ENCODE peak calls at places on chromosome 22, in seven cellular contexts. G is GM12892, R is body of pancreas, N is uterus, M is heart left ventricle, C is adrenal gland, F is A549. U is an unnamed sample.

GRCh38 chr22:30459206-30460052 is 12.4 kb downstream of the SEC14L3 start:
- DNase-seq in G (no peak), R (no peak), N (no peak), M (no peak), C (no peak), F (peak; percentile 12), U (peak; percentile 52)

GRCh38 chr22:27881404-27881803 is 37.7 kb downstream of the PITPNB start:
- DNase-seq in G (no peak), R (peak; percentile 15), N (peak; percentile 60), M (no peak), C (no peak), F (no peak), U (no peak)

GRCh38 chr22:49964136-49964492 is 3.5 kb downstream of the PIM3 start:
- DNase-seq in G (no peak), R (peak; percentile 9), N (peak; percentile 19), M (peak; percentile 28), C (no peak), F (no peak), U (no peak)

GRCh38 chr22:46091277-46091977 is 58.9 kb upstream of the PPARA start:
- DNase-seq in G (no peak), R (no peak), N (no peak), M (no peak), C (no peak), F (no peak), U (no peak)

GRCh38 chr22:43239102-43239875 is 52.4 kb upstream of the TTLL12 start:
- DNase-seq in G (no peak), R (no peak), N (peak; percentile 27), M (no peak), C (no peak), F (no peak), U (no peak)

GRCh38 chr22:17258015-17258827 is 39.0 kb upstream of the ADA2 start:
- DNase-seq in G (peak; percentile 67), R (peak; percentile 93), N (peak; percentile 63), M (peak; percentile 44), C (peak; percentile 44), F (no peak), U (no peak)

GRCh38 chr22:29258407-29259252 is 9.2 kb downstream of the RHBDD3 start:
- DNase-seq in G (no peak), R (no peak), N (no peak), M (no peak), C (no peak), F (no peak), U (no peak)

GRCh38 chr22:38638216-38638615 is 18.0 kb downstream of the FAM227A start:
- DNase-seq in G (no peak), R (no peak), N (no peak), M (no peak), C (no peak), F (no peak), U (no peak)

GRCh38 chr22:32811788-32812187 is 10.3 kb downstream of the TIMP3 start:
- DNase-seq in G (no peak), R (no peak), N (no peak), M (no peak), C (no peak), F (no peak), U (peak; percentile 41)

DNA sequence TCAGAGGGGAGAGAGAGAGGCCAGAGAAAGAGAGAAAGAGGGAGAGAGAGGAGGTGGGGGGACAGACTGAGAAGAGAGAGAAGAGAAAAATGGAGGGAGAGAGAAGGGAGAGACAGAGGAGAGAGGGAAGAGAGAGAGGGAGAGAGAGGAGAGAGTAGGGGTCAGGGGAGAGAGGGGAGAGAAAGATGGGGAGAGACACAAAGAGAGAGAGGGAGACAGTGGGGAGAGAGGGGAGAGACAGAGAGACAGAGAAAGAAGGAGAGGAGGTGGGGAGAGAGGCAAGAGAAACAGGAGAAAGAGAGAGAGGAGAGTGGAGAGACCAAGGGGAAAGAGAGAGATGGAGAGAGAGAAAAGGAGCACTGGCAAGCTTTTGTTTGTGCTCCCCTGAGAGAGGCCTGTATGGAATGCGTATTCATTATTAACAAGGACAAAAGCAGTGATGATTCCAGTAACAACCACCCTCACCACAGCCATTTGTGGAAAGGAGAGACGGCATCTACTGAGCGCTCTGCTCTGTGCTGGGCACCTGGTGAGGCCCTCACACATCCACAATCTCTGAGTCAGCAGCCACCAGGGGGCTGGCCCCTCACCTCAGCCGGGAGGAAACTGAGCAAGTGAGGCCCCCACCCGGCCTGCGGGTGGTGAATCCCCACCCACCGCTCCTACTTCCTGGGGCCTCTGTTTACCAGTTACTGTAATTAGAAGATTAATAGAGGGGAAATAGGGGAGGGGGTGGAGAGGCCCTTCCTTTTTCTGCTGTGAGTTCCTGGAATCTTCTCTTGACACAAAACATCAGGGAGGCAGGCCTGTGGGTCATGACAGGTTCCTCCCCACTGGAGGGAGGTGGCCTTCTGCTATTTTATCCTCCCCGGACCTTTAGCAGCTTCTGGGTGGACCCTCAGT is 14.7 kb upstream of the MIAT start:
- DNase-seq in G (no peak), R (no peak), N (no peak), M (peak; percentile 61), C (no peak), F (no peak), U (peak; percentile 69)
- TF ChIP-seq POLR2A in G (peak; percentile 38), R (no peak), N (no peak), M (no peak), C (no peak), F (no peak), U (no peak)

GRCh38 chr22:35839811-35840739 is 122.4 kb downstream of the APOL5 start:
- DNase-seq in G (no peak), R (peak; percentile 86), N (peak; percentile 94), M (peak; percentile 92), C (peak; percentile 90), F (peak; percentile 97), U (peak; percentile 60)
- TF ChIP-seq POLR2A in G (no peak), R (peak; percentile 64), N (no peak), M (no peak), C (peak; percentile 80), F (no peak), U (no peak)

GRCh38 chr22:21920341-21921183 is 32.1 kb downstream of the PPM1F start:
- DNase-seq in G (no peak), R (no peak), N (no peak), M (no peak), C (no peak), F (no peak), U (no peak)

GRCh38 chr22:21917959-21918261 is 34.7 kb downstream of the PPM1F start:
- DNase-seq in G (no peak), R (no peak), N (no peak), M (no peak), C (no peak), F (no peak), U (no peak)

GRCh38 chr22:21919526-21920307 is 32.9 kb downstream of the PPM1F start:
- DNase-seq in G (no peak), R (no peak), N (no peak), M (no peak), C (no peak), F (no peak), U (no peak)

GRCh38 chr22:21917206-21917958 is 35.3 kb downstream of the PPM1F start:
- DNase-seq in G (no peak), R (peak; percentile 82), N (no peak), M (no peak), C (peak; percentile 68), F (no peak), U (no peak)

DNA sequence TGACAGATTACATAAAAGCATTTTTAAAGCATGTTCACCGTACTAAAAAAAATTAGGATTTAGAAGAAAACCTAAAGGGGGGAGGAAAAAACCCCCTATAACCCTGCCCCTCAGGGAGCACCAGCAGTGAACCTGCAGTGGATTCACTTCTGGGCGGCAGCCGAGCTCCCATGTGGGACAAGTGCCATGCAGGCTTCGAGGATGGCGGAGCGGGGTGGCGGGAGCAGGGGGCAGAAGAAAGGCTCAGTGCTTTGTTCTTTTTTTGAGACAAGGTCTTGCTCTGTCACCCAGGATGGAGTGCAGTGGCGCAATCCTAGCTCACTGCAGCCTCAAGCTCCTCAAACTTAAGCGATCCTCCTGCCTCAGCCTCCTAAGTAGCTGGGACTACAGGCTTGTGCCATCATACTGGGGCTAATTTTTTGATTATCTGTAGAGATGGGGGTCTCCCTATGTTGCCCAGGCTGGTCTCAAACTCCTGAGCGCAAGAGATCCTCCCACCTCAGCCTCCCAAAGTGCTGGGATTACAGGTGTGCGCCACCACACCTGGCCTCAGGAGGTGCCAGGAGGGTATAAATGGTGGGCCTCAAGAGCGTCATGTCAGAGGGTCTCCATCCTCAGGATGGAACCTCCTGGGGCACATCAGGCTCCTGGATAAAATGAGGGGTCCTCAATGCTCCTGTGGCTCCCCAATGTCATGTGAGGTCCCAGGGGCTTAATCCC is 34.0 kb downstream of the PPM1F start:
- DNase-seq in G (no peak), R (no peak), N (no peak), M (no peak), C (no peak), F (no peak), U (no peak)
- TF ChIP-seq POLR2A in G (no peak), R (no peak), N (no peak), M (no peak), C (no peak), F (no peak), U (no peak)

GRCh38 chr22:47655930-47656329 is 893.5 kb downstream of the TBC1D22A start:
- DNase-seq in G (no peak), R (no peak), N (no peak), M (no peak), C (no peak), F (no peak), U (no peak)
- TF ChIP-seq POLR2A in G (no peak), R (no peak), N (no peak), M (no peak), C (no peak), F (no peak), U (no peak)

GRCh38 chr22:24176630-24177029 is 4.7 kb upstream of the SUSD2 start:
- DNase-seq in G (no peak), R (no peak), N (no peak), M (peak; percentile 90), C (no peak), F (no peak), U (no peak)
- TF ChIP-seq POLR2A in G (no peak), R (no peak), N (no peak), M (no peak), C (no peak), F (no peak), U (no peak)

GRCh38 chr22:19968450-19968891 is 26.9 kb upstream of the TXNRD2 start:
- DNase-seq in G (no peak), R (no peak), N (no peak), M (no peak), C (no peak), F (no peak), U (no peak)

GRCh38 chr22:19970479-19971275 is 29.1 kb upstream of the TXNRD2 start:
- DNase-seq in G (peak; percentile 96), R (peak; percentile 65), N (peak; percentile 52), M (peak; percentile 64), C (peak; percentile 77), F (peak; percentile 57), U (peak; percentile 85)

GRCh38 chr22:19971276-19972124 is 29.9 kb upstream of the TXNRD2 start:
- DNase-seq in G (no peak), R (no peak), N (no peak), M (no peak), C (no peak), F (no peak), U (no peak)

GRCh38 chr22:19969141-19969928 is 27.7 kb upstream of the TXNRD2 start:
- DNase-seq in G (no peak), R (no peak), N (no peak), M (no peak), C (no peak), F (no peak), U (no peak)

GRCh38 chr22:19970031-19970478 is 28.4 kb upstream of the TXNRD2 start:
- DNase-seq in G (no peak), R (no peak), N (no peak), M (no peak), C (peak; percentile 52), F (no peak), U (no peak)
- TF ChIP-seq POLR2A in G (no peak), R (no peak), N (no peak), M (no peak), C (peak; percentile 44), F (no peak), U (no peak)

U was measured in erythroblast.